ENCODE peak calls at places on chromosomes 11 and 22, in four cellular contexts. K is H9, R is IMR-90, M is H1. V is an unnamed sample.

GRCh38 chr22:17192186-17192585 is 27.0 kb downstream of the ADA2 start:
- DNase-seq in K (no peak), R (no peak), M (no peak), V (no peak)

GRCh38 chr11:130068986-130069683 is 559 bp upstream of the APLP2 start:
- DNase-seq in K (peak; percentile 63), R (peak; percentile 80), M (no peak), V (peak; percentile 72)

GRCh38 chr11:113189909-113190667 is 124.3 kb upstream of the TTC12 start:
- DNase-seq in K (no peak), R (no peak), M (no peak), V (peak; percentile 55)

GRCh38 chr11:1826552-1827094 is 8.2 kb upstream of the SYT8 start:
- DNase-seq in K (peak; percentile 58), R (peak; percentile 59), M (no peak), V (peak; percentile 35)

GRCh38 chr11:119709638-119710346 is 19.2 kb downstream of the NECTIN1 start:
- DNase-seq in K (peak; percentile 70), R (peak; percentile 69), M (no peak), V (peak; percentile 99)

GRCh38 chr11:20873054-20873453 is 203.7 kb downstream of the NELL1 start:
- DNase-seq in K (peak; percentile 68), R (no peak), M (peak; percentile 66), V (peak; percentile 83)

GRCh38 chr22:24209016-24209415 is 27.7 kb downstream of the SUSD2 start:
- DNase-seq in K (no peak), R (peak; percentile 16), M (no peak), V (no peak)

GRCh38 chr11:130474637-130475400 is 26.4 kb downstream of the ADAMTS15 start:
- DNase-seq in K (no peak), R (no peak), M (peak; percentile 38), V (no peak)

GRCh38 chr22:44129614-44129976 is 51.1 kb upstream of the PARVG start:
- DNase-seq in K (no peak), R (peak; percentile 56), M (no peak), V (peak; percentile 47)

GRCh38 chr11:22216940-22217339 is 24.1 kb downstream of the ANO5 start:
- DNase-seq in K (no peak), R (no peak), M (no peak), V (no peak)

GRCh38 chr11:69925366-69926196 is 106.4 kb upstream of the FGF3 start:
- DNase-seq in K (no peak), R (peak; percentile 49), M (no peak), V (no peak)

GRCh38 chr11:93476796-93477195 is 66.4 kb downstream of the SMCO4 start:
- DNase-seq in K (no peak), R (peak; percentile 91), M (no peak), V (no peak)

GRCh38 chr11:128373011-128373410 is 214.3 kb downstream of the ETS1 start:
- DNase-seq in K (no peak), R (peak; percentile 13), M (no peak), V (no peak)

GRCh38 chr22:41668971-41669911 is 19.4 kb downstream of the SNU13 start:
- DNase-seq in K (no peak), R (peak; percentile 85), M (no peak), V (peak; percentile 39)

GRCh38 chr11:67396587-67397398 is 4.9 kb downstream of the PPP1CA start:
- DNase-seq in K (peak; percentile 80), R (no peak), M (no peak), V (peak; percentile 78)

GRCh38 chr22:39317084-39317755 is 2.2 kb downstream of the RPL3 start:
- DNase-seq in K (peak; percentile 37), R (no peak), M (no peak), V (no peak)

GRCh38 chr11:20158597-20159257 is 1.5 kb downstream of the DBX1 start:
- DNase-seq in K (peak; percentile 84), R (peak; percentile 50), M (peak; percentile 84), V (peak; percentile 88)

GRCh38 chr11:105538531-105538930 is 71.3 kb upstream of the GRIA4 start:
- DNase-seq in K (no peak), R (no peak), M (no peak), V (no peak)

GRCh38 chr11:61828629-61829407 is 718 bp downstream of the FADS2 start:
- DNase-seq in K (peak; percentile 44), R (no peak), M (peak; percentile 73), V (peak; percentile 71)

GRCh38 chr11:104771782-104772181 is 126.5 kb downstream of the CASP12 start:
- DNase-seq in K (no peak), R (no peak), M (no peak), V (no peak)

DNA sequence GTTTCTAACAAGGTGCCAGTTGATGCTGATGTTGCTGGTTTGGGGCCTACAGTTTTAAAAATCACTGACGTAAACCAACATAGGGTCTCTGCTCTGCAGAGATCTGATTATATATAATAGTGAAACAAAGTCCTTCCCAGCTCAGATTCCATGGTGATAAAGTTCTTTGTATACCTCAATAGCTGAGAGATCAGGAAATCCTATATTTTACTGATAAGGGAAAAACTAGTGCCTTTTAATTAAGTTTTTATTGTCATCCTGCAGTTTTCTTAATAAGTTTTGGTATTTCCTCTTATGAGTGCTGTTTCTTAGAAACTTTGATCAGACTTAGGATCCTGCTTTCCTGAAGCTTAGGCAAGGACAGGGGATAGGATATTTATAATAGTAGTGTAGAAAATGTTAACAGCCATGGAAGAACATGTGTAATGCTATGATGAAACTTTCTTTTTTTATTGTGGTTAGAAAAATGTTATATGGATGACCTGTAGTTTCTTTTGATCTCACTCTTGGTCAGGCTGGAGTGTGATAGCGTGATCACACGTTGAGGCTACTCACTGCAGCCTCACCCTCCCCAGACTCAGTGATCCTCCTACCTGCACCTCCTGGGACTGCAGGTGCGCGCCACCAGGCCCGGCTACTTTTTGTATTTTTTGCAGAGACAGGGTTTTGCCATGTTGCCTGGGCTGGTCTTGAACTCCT is 14.1 kb downstream of the CAPRIN1 start:
- DNase-seq in K (peak; percentile 44), R (peak; percentile 59), M (no peak), V (peak; percentile 45)
- H3K56ac ChIP-seq in K (no peak overlapping the region), R (no peak overlapping the region), M (no peak overlapping the region), V (no peak overlapping the region)

GRCh38 chr22:45994516-45995404 is 17.8 kb upstream of the WNT7B start:
- DNase-seq in K (peak; percentile 87), R (peak; percentile 44), M (peak; percentile 100), V (peak; percentile 64)
- H3K4ac ChIP-seq in K (no peak overlapping the region), R (peak overlapping the region; percentile 99), M (no peak overlapping the region), V (no peak overlapping the region)

GRCh38 chr11:776459-777287 is 614 bp downstream of the GATD1 start:
- DNase-seq in K (peak; percentile 83), R (no peak), M (no peak), V (peak; percentile 66)
- H3K9ac ChIP-seq in K (peak overlapping the region; percentile 55), R (peak overlapping the region; percentile 99), M (peak overlapping the region; percentile 95), V (peak overlapping the region; percentile 91)

GRCh38 chr11:72409458-72409857 is 24.9 kb downstream of the CLPB start:
- DNase-seq in K (no peak), R (no peak), M (no peak), V (no peak)

GRCh38 chr11:72411623-72412532 is 22.5 kb downstream of the CLPB start:
- DNase-seq in K (no peak), R (no peak), M (no peak), V (peak; percentile 71)

GRCh38 chr11:72405009-72405408 is 29.3 kb downstream of the CLPB start:
- DNase-seq in K (no peak), R (no peak), M (no peak), V (no peak)

GRCh38 chr11:72410956-72411355 is 23.4 kb downstream of the CLPB start:
- DNase-seq in K (no peak), R (no peak), M (no peak), V (no peak)

GRCh38 chr11:72406536-72407507 is 27.5 kb downstream of the CLPB start:
- DNase-seq in K (no peak), R (no peak), M (no peak), V (no peak)
- H3K56ac ChIP-seq in K (no peak overlapping the region), R (no peak overlapping the region), M (no peak overlapping the region), V (no peak overlapping the region)

GRCh38 chr22:33898121-33898520 is 22.2 kb downstream of the LARGE1 start:
- DNase-seq in K (no peak), R (no peak), M (no peak), V (no peak)

GRCh38 chr22:33895444-33895843 is 24.8 kb downstream of the LARGE1 start:
- DNase-seq in K (no peak), R (no peak), M (no peak), V (no peak)

GRCh38 chr22:33896154-33896800 is 24.0 kb downstream of the LARGE1 start:
- DNase-seq in K (no peak), R (no peak), M (no peak), V (no peak)

GRCh38 chr22:33896801-33897620 is 23.3 kb downstream of the LARGE1 start:
- DNase-seq in K (peak; percentile 78), R (peak; percentile 45), M (no peak), V (peak; percentile 67)

GRCh38 chr22:33897621-33897910 is 22.7 kb downstream of the LARGE1 start:
- DNase-seq in K (no peak), R (no peak), M (no peak), V (no peak)
- H3K4ac ChIP-seq in K (no peak overlapping the region), R (no peak overlapping the region), M (peak overlapping the region; percentile 92), V (no peak overlapping the region)

DNA sequence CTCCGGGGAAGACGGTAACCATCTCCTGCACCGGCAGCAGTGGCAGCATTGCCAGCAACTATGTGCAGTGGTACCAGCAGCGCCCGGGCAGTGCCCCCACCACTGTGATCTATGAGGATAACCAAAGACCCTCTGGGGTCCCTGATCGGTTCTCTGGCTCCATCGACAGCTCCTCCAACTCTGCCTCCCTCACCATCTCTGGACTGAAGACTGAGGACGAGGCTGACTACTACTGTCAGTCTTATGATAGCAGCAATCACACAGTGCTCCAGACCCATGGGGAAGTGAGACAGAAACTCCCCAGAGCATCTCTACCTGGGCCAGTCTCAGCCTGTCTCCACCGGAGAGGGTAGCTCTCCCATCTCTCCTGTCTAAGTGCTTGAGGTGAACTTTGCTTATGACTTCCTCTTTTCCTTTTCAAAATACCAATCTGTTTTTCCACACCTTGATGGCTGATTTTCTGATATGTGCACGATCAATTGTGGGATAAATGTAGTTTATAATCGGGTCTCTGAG is 48.5 kb upstream of the VPREB1 start:
- DNase-seq in K (no peak), R (no peak), M (no peak), V (no peak)
- H3K9ac ChIP-seq in K (no peak overlapping the region), R (no peak overlapping the region), M (no peak overlapping the region), V (no peak overlapping the region)

DNA sequence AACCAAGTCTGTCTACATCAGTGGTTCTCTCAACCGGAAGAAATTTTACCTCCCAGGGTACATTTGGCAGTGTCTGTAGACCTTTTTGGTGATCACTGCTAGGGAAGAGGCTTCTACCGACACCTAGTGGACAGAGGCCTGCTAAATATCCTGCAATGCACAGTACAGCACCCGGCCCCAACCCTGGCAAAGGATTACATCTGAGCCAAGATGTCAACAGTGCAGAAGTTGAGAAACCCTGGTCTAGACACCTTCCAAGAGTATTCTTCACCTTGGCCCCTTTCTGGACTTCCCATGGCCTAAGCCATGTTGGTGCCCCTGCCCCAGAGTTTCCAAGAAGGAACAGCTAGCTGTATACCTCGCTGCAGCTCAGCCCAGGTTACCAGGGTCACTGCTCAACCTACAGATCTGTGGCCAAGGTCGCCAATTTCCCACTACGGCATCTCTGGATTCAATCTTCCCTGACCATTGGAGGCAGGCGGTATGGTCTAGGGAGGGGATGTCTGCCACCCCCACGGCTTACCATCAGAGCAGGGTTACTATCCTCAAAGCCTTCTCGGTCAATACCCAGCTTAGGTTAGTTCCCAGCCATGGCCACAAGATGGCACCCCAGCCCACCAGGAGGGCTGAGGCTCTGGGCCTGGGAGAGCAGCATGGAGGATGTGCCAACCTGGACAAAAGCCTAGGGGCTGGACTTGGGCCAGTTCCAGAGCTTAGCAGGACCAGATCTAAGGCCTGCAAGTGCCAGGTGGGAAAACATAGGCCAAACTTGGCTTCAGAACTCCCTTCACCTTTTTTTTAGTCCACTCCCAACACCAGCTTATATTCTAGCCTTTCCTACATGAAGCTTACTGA is 3.7 kb upstream of the KCNC1 start:
- DNase-seq in K (peak; percentile 85), R (peak; percentile 66), M (peak; percentile 95), V (peak; percentile 84)
- H3K56ac ChIP-seq in K (no peak overlapping the region), R (no peak overlapping the region), M (no peak overlapping the region), V (no peak overlapping the region)